ENCODE peak calls at places on chromosome 5, in five cellular contexts. One of them, this sample, is unnamed.

GRCh38 chr5:57082441-57083067 is 91.3 kb upstream of the GPBP1 start:
- DNase-seq in coronary artery: no peak
- DNase-seq in HAP-1: no peak
- DNase-seq in stimulated activated CD8-positive, alpha-beta memory T cell treated with anti-CD3 and anti-CD28 coated beads, Interleukin-2, amount 100 ng/mL, for 1 hour: no peak
- DNase-seq in NCI-H1694: no peak
- DNase-seq in this sample: no peak

GRCh38 chr5:75005561-75005960 is 46.8 kb downstream of the GCNT4 start:
- DNase-seq in NCI-H1694: no peak
- DNase-seq in HAP-1: no peak
- DNase-seq in stimulated activated CD8-positive, alpha-beta memory T cell treated with anti-CD3 and anti-CD28 coated beads, Interleukin-2, amount 100 ng/mL, for 1 hour: no peak
- DNase-seq in coronary artery: no peak
- DNase-seq in this sample: no peak

GRCh38 chr5:10432059-10433008 is 9.3 kb upstream of the ROPN1L start:
- DNase-seq in stimulated activated CD8-positive, alpha-beta memory T cell treated with anti-CD3 and anti-CD28 coated beads, Interleukin-2, amount 100 ng/mL, for 1 hour: no peak
- DNase-seq in coronary artery: no peak
- DNase-seq in NCI-H1694: peak; percentile 60
- DNase-seq in HAP-1: no peak
- DNase-seq in this sample: no peak

GRCh38 chr5:53607896-53608295 is 47.5 kb downstream of the NDUFS4 start:
- DNase-seq in NCI-H1694: no peak
- DNase-seq in coronary artery: no peak
- DNase-seq in stimulated activated CD8-positive, alpha-beta memory T cell treated with anti-CD3 and anti-CD28 coated beads, Interleukin-2, amount 100 ng/mL, for 1 hour: no peak
- DNase-seq in HAP-1: no peak
- DNase-seq in this sample: no peak

GRCh38 chr5:56700711-56701110 is 114.6 kb upstream of the MAP3K1 start:
- DNase-seq in NCI-H1694: no peak
- DNase-seq in coronary artery: no peak
- DNase-seq in HAP-1: no peak
- DNase-seq in stimulated activated CD8-positive, alpha-beta memory T cell treated with anti-CD3 and anti-CD28 coated beads, Interleukin-2, amount 100 ng/mL, for 1 hour: no peak
- DNase-seq in this sample: no peak

GRCh38 chr5:90894866-90895420 is 336.3 kb downstream of the ADGRV1 start:
- DNase-seq in HAP-1: no peak
- DNase-seq in stimulated activated CD8-positive, alpha-beta memory T cell treated with anti-CD3 and anti-CD28 coated beads, Interleukin-2, amount 100 ng/mL, for 1 hour: no peak
- DNase-seq in NCI-H1694: no peak
- DNase-seq in coronary artery: no peak
- DNase-seq in this sample: no peak

GRCh38 chr5:54469655-54470054 is 14.2 kb downstream of the HSPB3 start:
- DNase-seq in NCI-H1694: no peak
- DNase-seq in coronary artery: no peak
- DNase-seq in HAP-1: no peak
- DNase-seq in stimulated activated CD8-positive, alpha-beta memory T cell treated with anti-CD3 and anti-CD28 coated beads, Interleukin-2, amount 100 ng/mL, for 1 hour: no peak
- DNase-seq in this sample: no peak

GRCh38 chr5:62395210-62395950 is 8.3 kb downstream of the DIMT1 start:
- DNase-seq in coronary artery: no peak
- DNase-seq in HAP-1: no peak
- DNase-seq in NCI-H1694: no peak
- DNase-seq in stimulated activated CD8-positive, alpha-beta memory T cell treated with anti-CD3 and anti-CD28 coated beads, Interleukin-2, amount 100 ng/mL, for 1 hour: no peak
- DNase-seq in this sample: no peak

GRCh38 chr5:27034531-27034930 is 3.9 kb downstream of the CDH9 start:
- DNase-seq in stimulated activated CD8-positive, alpha-beta memory T cell treated with anti-CD3 and anti-CD28 coated beads, Interleukin-2, amount 100 ng/mL, for 1 hour: no peak
- DNase-seq in NCI-H1694: no peak
- DNase-seq in coronary artery: no peak
- DNase-seq in HAP-1: peak; percentile 99
- DNase-seq in this sample: no peak

GRCh38 chr5:128271859-128272446 is 188.4 kb downstream of the SLC12A2 start:
- DNase-seq in HAP-1: no peak
- DNase-seq in coronary artery: no peak
- DNase-seq in NCI-H1694: no peak
- DNase-seq in stimulated activated CD8-positive, alpha-beta memory T cell treated with anti-CD3 and anti-CD28 coated beads, Interleukin-2, amount 100 ng/mL, for 1 hour: no peak
- DNase-seq in this sample: no peak

GRCh38 chr5:129912601-129913000 is 8.3 kb downstream of the CHSY3 start:
- DNase-seq in coronary artery: no peak
- DNase-seq in stimulated activated CD8-positive, alpha-beta memory T cell treated with anti-CD3 and anti-CD28 coated beads, Interleukin-2, amount 100 ng/mL, for 1 hour: no peak
- DNase-seq in HAP-1: no peak
- DNase-seq in NCI-H1694: no peak
- DNase-seq in this sample: no peak

GRCh38 chr5:116521173-116521872 is 53.3 kb downstream of the SEMA6A start:
- DNase-seq in coronary artery: no peak
- DNase-seq in HAP-1: no peak
- DNase-seq in NCI-H1694: peak; percentile 47
- DNase-seq in stimulated activated CD8-positive, alpha-beta memory T cell treated with anti-CD3 and anti-CD28 coated beads, Interleukin-2, amount 100 ng/mL, for 1 hour: no peak
- DNase-seq in this sample: peak; percentile 76

GRCh38 chr5:96626956-96627355 is 35.2 kb upstream of the CAST start:
- DNase-seq in coronary artery: no peak
- DNase-seq in stimulated activated CD8-positive, alpha-beta memory T cell treated with anti-CD3 and anti-CD28 coated beads, Interleukin-2, amount 100 ng/mL, for 1 hour: no peak
- DNase-seq in NCI-H1694: no peak
- DNase-seq in HAP-1: no peak
- DNase-seq in this sample: no peak